ENCODE peak calls at places on chromosomes 7 and 10, in four cellular contexts. O, X, K and E are unnamed samples.

GRCh38 chr7:123122951-123123350 is 76.8 kb downstream of the SLC13A1 start:
- DNase-seq in K (no peak), X (no peak), O (no peak), E (no peak)

GRCh38 chr7:69932034-69932628 is 333.9 kb downstream of the AUTS2 start:
- DNase-seq in X (peak; percentile 35), K (no peak), O (no peak), E (peak; percentile 12)

GRCh38 chr7:140003913-140004382 is 58.8 kb downstream of the PARP12 start:
- DNase-seq in O (peak; percentile 84), K (peak; percentile 43), X (peak; percentile 63), E (peak; percentile 49)

GRCh38 chr7:74302745-74303221 is 13.6 kb downstream of the CLIP2 start:
- DNase-seq in O (peak; percentile 37), K (no peak), X (peak; percentile 38), E (no peak)

GRCh38 chr7:50367570-50367969 is 63.1 kb downstream of the IKZF1 start:
- DNase-seq in O (no peak), X (no peak), K (no peak), E (no peak)

GRCh38 chr7:41695661-41696322 is 7.1 kb downstream of the INHBA start:
- DNase-seq in K (no peak), O (no peak), X (peak; percentile 14), E (no peak)

GRCh38 chr10:110852255-110852896 is 19.4 kb upstream of the PDCD4 start:
- DNase-seq in X (no peak), K (peak; percentile 59), O (no peak), E (no peak)

GRCh38 chr7:5270788-5271187 is 12.0 kb upstream of the SLC29A4 start:
- DNase-seq in O (no peak), X (no peak), K (no peak), E (no peak)

GRCh38 chr7:143900230-143900766 is 1.7 kb downstream of the TCAF1 start:
- DNase-seq in K (peak; percentile 95), X (no peak), O (no peak), E (no peak)

GRCh38 chr10:88608052-88608732 is 21.6 kb downstream of the LIPJ start:
- DNase-seq in O (no peak), K (no peak), X (no peak), E (no peak)

GRCh38 chr10:44857363-44858016 is 53.6 kb upstream of the TMEM72 start:
- DNase-seq in X (peak; percentile 41), K (peak; percentile 18), O (peak; percentile 85), E (peak; percentile 92)

GRCh38 chr7:141024668-141025067 is 9.9 kb upstream of the MRPS33 start:
- DNase-seq in X (no peak), K (no peak), O (no peak), E (no peak)

GRCh38 chr10:124864421-124865193 is 63.0 kb downstream of the ABRAXAS2 start:
- DNase-seq in K (peak; percentile 79), O (no peak), X (no peak), E (no peak)
- TF ChIP-seq NR3C1 in K (no peak), O (no peak), X (no peak), E (no peak)

DNA sequence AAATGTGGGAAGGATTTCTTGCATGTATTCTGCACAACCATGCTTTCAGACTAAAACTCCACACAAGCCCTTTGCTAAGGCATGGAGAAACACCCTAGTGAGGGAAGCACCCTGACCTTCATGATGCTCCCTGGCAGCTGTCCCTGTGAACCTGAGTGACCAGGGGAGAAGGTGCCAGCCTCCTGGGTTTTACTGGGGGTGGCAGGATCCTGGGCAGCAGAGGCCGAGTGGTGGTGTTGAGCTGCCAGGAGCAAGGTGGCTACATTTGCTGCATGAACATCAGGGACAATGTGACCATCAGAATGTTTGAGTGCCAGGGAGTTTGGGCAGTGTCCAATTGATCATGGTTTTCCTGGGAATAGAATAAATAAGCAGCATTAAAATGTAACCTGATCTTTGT is 437.9 kb downstream of the TCERG1L start:
- DNase-seq in X (no peak), K (no peak), O (no peak), E (no peak)
- TF ChIP-seq ESRRA in X (no peak), K (no peak), O (no peak), E (no peak)

GRCh38 chr10:22553452-22553995 is 160.9 kb downstream of the PIP4K2A start:
- DNase-seq in K (no peak), O (no peak), X (no peak), E (no peak)

GRCh38 chr10:22551966-22552365 is 162.4 kb downstream of the PIP4K2A start:
- DNase-seq in K (no peak), O (no peak), X (no peak), E (no peak)

GRCh38 chr10:22554481-22555182 is 159.7 kb downstream of the PIP4K2A start:
- DNase-seq in X (no peak), O (no peak), K (no peak), E (no peak)

GRCh38 chr10:22550732-22551131 is 163.6 kb downstream of the PIP4K2A start:
- DNase-seq in X (peak; percentile 41), K (peak; percentile 40), O (peak; percentile 60), E (peak; percentile 83)

DNA sequence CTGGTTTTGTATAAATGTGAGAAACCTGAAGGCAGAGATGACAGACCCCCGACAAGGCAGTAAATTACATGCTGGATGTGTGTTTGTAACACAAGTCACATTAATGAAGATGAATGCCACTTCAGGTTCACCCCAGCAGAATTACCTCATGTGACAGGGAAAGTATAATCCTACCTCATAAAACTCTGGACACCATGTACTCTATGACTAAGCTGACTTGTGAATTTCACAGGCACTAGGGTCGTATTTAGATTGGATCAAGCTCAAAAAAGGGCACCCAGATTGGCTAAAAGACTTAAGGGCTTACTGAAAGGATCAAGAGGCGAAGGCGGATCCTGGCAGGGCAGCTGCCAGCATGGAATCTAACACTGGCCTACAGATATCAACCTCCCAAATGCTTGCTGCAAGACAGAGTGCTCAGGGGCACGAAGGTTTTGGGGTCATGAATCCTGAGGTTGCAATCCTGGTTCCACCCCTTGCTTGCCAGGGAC is 161.4 kb downstream of the PIP4K2A start:
- DNase-seq in X (no peak), O (no peak), K (no peak), E (no peak)
- TF ChIP-seq NR3C1 in X (no peak), O (no peak), K (no peak), E (no peak)

DNA sequence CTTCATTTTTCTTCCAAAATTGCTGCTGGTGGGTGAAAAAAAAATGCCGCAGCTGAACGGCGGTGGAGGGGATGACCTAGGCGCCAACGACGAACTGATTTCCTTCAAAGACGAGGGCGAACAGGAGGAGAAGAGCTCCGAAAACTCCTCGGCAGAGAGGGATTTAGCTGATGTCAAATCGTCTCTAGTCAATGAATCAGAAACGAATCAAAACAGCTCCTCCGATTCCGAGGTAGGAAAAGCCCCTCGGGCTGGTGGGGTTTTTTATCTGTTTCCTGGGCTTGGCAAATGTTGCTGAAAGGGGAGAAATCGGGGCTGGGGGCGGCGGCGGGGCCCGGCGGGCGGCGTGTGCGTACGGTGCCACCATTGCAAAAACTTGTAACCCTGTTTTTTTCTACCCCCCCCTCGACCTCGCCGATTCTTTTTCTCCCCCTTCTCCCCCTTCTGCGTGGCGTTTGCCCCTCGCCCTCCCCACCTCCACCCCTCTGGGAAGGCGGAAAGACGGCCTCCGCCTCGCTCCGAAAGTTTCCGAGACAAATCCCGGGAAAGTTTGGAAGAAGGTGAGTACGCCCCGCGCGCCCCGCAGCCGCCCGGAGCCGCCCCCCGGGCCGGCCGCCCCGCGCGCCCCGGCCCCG is 784 bp downstream of the TCF7L2 start:
- DNase-seq in K (no peak), O (peak; percentile 28), X (peak; percentile 64), E (peak; percentile 21)
- TF ChIP-seq ESRRA in K (no peak), O (no peak), X (no peak), E (no peak)

GRCh38 chr7:98163269-98163668 is 48.0 kb upstream of the BHLHA15 start:
- DNase-seq in K (no peak), X (no peak), O (no peak), E (no peak)
- TF ChIP-seq NR3C1 in K (no peak), X (no peak), O (no peak), E (no peak)